ENCODE peak calls at places on chromosome 13, in eight cellular contexts. M is thyroid gland; R is tibial nerve; G is CD14-positive monocyte; X is nephron progenitor cell; C is sigmoid colon; Z is CD8-positive, alpha-beta T cell; E is astrocyte of the spinal cord. O is an unnamed sample.

GRCh38 chr13:37869756-37870488 is at the start of gene TRPC4:
- DNase-seq in E (peak; percentile 74), Z (no peak), C (peak; percentile 77), R (no peak), X (peak; percentile 65), M (peak; percentile 11), G (no peak), O (peak; percentile 37)

GRCh38 chr13:21976159-21976558 is 305.3 kb downstream of the FGF9 start:
- DNase-seq in R (no peak), Z (no peak), X (no peak), C (no peak), M (no peak), E (no peak), G (no peak), O (no peak)

GRCh38 chr13:73687087-73687486 is 447.1 kb downstream of the KLF12 start:
- DNase-seq in M (no peak), C (no peak), R (no peak), X (no peak), Z (no peak), E (no peak), G (no peak), O (no peak)

GRCh38 chr13:89514534-89515312 is 1832.8 kb upstream of the MIR17HG start:
- DNase-seq in R (no peak), C (no peak), G (no peak), M (peak; percentile 40), X (no peak), Z (no peak), E (peak; percentile 73), O (no peak)

GRCh38 chr13:101025519-101025918 is 350.9 kb upstream of the TMTC4 start:
- DNase-seq in C (no peak), Z (no peak), E (no peak), R (no peak), X (no peak), M (no peak), G (no peak), O (no peak)

GRCh38 chr13:51502206-51502651 is 49.4 kb upstream of the INTS6 start:
- DNase-seq in Z (no peak), X (no peak), R (no peak), M (no peak), E (no peak), C (no peak), G (no peak), O (no peak)

GRCh38 chr13:85833938-85834337 is 34.7 kb upstream of the SLITRK6 start:
- DNase-seq in E (no peak), R (no peak), Z (no peak), C (no peak), M (no peak), G (no peak), X (no peak), O (no peak)

GRCh38 chr13:79777504-79777903 is 296.5 kb downstream of the NDFIP2 start:
- DNase-seq in M (no peak), X (no peak), E (no peak), Z (no peak), G (no peak), R (no peak), C (no peak), O (no peak)

GRCh38 chr13:30743319-30744055 is 8.1 kb downstream of the ALOX5AP start:
- DNase-seq in G (peak; percentile 77), Z (no peak), C (no peak), R (no peak), X (no peak), M (no peak), E (peak; percentile 99), O (peak; percentile 20)

GRCh38 chr13:44653261-44653660 is 77.1 kb upstream of the TSC22D1 start:
- DNase-seq in M (no peak), Z (no peak), G (no peak), R (no peak), C (no peak), X (no peak), E (peak; percentile 36), O (no peak)

GRCh38 chr13:113929628-113930615 is 44.0 kb downstream of the C13orf46 start:
- DNase-seq in X (no peak), G (peak; percentile 10), C (peak; percentile 62), M (no peak), R (peak; percentile 12), E (no peak), Z (no peak), O (no peak)

GRCh38 chr13:100439247-100439955 is 149.2 kb downstream of the GGACT start:
- DNase-seq in Z (no peak), E (no peak), C (no peak), R (no peak), M (no peak), X (no peak), G (no peak), O (no peak)

DNA sequence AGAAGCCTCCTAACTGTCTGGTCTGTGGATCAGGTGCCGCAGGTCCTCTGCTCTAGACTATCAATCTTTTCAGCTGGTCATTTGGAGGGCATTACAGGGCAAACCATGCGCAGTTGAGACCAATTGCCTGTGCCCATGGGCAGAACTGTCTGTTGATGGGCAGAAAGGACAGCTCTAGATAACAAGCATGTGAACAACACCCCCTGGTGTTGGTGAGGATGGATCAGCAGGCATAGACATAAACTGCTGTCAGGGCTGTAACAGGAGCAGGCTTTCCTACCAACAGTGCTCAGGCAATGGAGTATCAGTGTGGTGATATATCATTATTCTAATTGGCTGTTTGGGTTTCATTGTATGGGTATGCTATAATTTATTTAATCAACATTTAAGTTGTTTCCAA is 104.7 kb upstream of the KL start:
- DNase-seq in X (peak; percentile 12), Z (no peak), R (no peak), E (peak; percentile 38), C (no peak), M (peak; percentile 37), G (no peak), O (peak; percentile 16)
- TF ChIP-seq CTCF in X (peak; percentile 47), Z (no peak), R (peak; percentile 23), E (peak; percentile 54), C (no peak), M (no peak), G (no peak), O (no peak)

DNA sequence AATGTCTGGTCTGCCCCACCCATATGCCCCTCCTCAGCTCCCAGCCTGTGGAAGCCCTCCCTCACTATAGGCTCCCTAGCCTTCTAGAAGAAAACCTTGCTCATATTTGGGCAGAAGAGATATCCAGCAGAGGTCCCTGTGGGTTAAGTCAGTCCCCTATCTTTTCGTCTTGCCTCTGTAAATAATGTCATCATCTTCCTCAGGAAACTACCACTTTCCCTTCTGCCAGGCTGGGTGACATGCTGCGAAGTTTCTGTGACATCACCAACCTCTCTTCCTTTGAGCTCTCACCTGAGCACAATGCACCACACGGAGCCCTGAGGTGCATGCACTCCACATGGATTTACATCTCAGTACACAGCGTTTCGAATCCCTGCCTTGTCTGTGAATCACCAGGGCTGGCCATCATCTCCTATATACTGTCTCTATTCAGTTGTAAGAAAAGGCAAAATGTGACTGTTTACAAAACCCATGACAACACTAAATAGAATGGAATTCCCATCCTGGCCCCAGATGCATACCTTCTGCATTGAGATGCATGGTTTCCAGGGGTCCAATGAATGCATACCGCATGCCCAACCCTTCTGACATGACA is 112.8 kb downstream of the CRYL1 start:
- DNase-seq in E (no peak), X (no peak), R (no peak), G (no peak), M (no peak), Z (no peak), C (no peak), O (no peak)
- TF ChIP-seq CTCF in E (no peak), X (no peak), R (no peak), G (no peak), M (no peak), Z (no peak), C (no peak), O (no peak)

GRCh38 chr13:66627512-66627911 is 602.6 kb downstream of the PCDH9 start:
- DNase-seq in C (no peak), E (no peak), M (no peak), G (no peak), Z (no peak), R (no peak), X (no peak), O (no peak)
- TF ChIP-seq CTCF in C (no peak), E (no peak), M (no peak), G (no peak), Z (no peak), R (no peak), X (no peak), O (no peak)

GRCh38 chr13:78662467-78662866 is 3.5 kb upstream of the OBI1 start:
- DNase-seq in Z (no peak), R (no peak), M (no peak), X (no peak), C (no peak), E (no peak), G (no peak), O (no peak)

GRCh38 chr13:78657699-78658629 is 991 bp downstream of the OBI1 start:
- DNase-seq in M (no peak), E (peak; percentile 17), R (no peak), X (no peak), C (no peak), Z (no peak), G (no peak), O (no peak)

GRCh38 chr13:78659450-78660110 is 625 bp upstream of the OBI1 start:
- DNase-seq in X (no peak), M (no peak), G (no peak), R (no peak), C (no peak), E (peak; percentile 9), Z (no peak), O (no peak)

GRCh38 chr13:78658630-78659449 is at the start of gene OBI1:
- DNase-seq in X (peak; percentile 83), G (peak; percentile 85), E (peak; percentile 92), R (peak; percentile 78), C (peak; percentile 95), M (peak; percentile 92), Z (peak; percentile 88), O (peak; percentile 74)

DNA sequence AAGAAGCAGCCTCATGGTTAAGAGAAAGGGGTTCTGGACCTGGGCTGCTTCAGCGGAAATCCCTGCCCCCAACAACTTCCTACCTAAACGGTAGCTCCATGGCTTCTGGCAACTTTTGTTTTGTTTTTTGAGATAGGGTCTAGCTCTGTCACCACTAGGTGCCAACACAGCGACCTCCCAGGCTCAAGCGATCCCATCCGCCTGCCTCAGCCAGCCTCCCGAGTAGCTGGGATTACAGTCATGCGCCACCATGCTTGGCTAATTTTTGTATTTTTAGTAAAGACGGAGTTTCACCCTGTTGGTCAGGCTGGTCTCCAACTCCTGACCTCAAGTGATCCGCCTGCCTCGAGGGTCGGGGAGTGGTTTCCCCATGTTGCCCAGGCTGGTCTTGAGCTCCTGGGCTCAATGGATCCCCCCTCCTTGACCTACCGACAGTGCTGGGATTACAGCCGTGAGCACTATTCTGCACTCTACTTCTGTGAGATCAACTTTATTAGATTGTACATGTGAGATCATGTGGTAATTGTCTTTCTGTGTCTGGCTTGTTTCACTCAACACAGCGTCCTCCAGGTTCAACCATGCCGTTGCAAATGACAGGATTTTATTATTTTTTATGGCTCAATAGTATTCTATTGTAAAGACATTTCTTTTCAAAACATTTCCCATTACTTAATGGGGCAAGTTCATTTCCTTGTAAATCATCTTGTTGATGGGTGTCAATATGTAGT is 1.3 kb upstream of the OBI1 start:
- DNase-seq in E (no peak), R (no peak), C (no peak), X (no peak), M (peak; percentile 79), G (no peak), Z (peak; percentile 11), O (no peak)
- TF ChIP-seq CTCF in E (no peak), R (no peak), C (no peak), X (no peak), M (no peak), G (no peak), Z (no peak), O (no peak)

O was measured in Calu3.